ENCODE peak calls at places on chromosomes 1 and 21, in eight cellular contexts. One of them, this sample, is unnamed.

GRCh38 chr1:18278953-18279712 is 171.5 kb downstream of the IGSF21 start:
- DNase-seq in HFF-Myc: no peak
- DNase-seq in neural crest cell: no peak
- DNase-seq in foreskin keratinocyte: no peak
- DNase-seq in fibroblast of the aortic adventitia: no peak
- DNase-seq in PC-3: no peak
- DNase-seq in uterus: no peak
- DNase-seq in GM13976: no peak
- DNase-seq in this sample: no peak

GRCh38 chr1:8330271-8331125 is 12.6 kb downstream of the SLC45A1 start:
- DNase-seq in neural crest cell: no peak
- DNase-seq in HFF-Myc: no peak
- DNase-seq in PC-3: no peak
- DNase-seq in GM13976: no peak
- DNase-seq in fibroblast of the aortic adventitia: no peak
- DNase-seq in uterus: no peak
- DNase-seq in foreskin keratinocyte: no peak
- DNase-seq in this sample: no peak

GRCh38 chr1:209235170-209235569 is 348.3 kb upstream of the CAMK1G start:
- DNase-seq in PC-3: no peak
- DNase-seq in fibroblast of the aortic adventitia: no peak
- DNase-seq in HFF-Myc: no peak
- DNase-seq in GM13976: no peak
- DNase-seq in uterus: no peak
- DNase-seq in neural crest cell: no peak
- DNase-seq in foreskin keratinocyte: no peak
- DNase-seq in this sample: no peak

GRCh38 chr1:52059326-52059725 is 3.2 kb downstream of the BTF3L4 start:
- DNase-seq in uterus: no peak
- DNase-seq in GM13976: no peak
- DNase-seq in foreskin keratinocyte: peak
- DNase-seq in neural crest cell: no peak
- DNase-seq in HFF-Myc: no peak
- DNase-seq in fibroblast of the aortic adventitia: peak
- DNase-seq in PC-3: peak
- DNase-seq in this sample: no peak

GRCh38 chr1:180275726-180276125 is 45.7 kb downstream of the LHX4 start:
- DNase-seq in fibroblast of the aortic adventitia: no peak
- DNase-seq in GM13976: no peak
- DNase-seq in PC-3: no peak
- DNase-seq in foreskin keratinocyte: no peak
- DNase-seq in uterus: no peak
- DNase-seq in neural crest cell: no peak
- DNase-seq in HFF-Myc: no peak
- DNase-seq in this sample: no peak

GRCh38 chr1:219294251-219294650 is 120.6 kb downstream of the LYPLAL1 start:
- DNase-seq in GM13976: no peak
- DNase-seq in PC-3: no peak
- DNase-seq in HFF-Myc: no peak
- DNase-seq in foreskin keratinocyte: no peak
- DNase-seq in fibroblast of the aortic adventitia: peak
- DNase-seq in uterus: no peak
- DNase-seq in neural crest cell: no peak
- DNase-seq in this sample: no peak

GRCh38 chr1:169487561-169487960 is 1.8 kb upstream of the SLC19A2 start:
- DNase-seq in fibroblast of the aortic adventitia: no peak
- DNase-seq in HFF-Myc: no peak
- DNase-seq in PC-3: peak
- DNase-seq in neural crest cell: no peak
- DNase-seq in GM13976: no peak
- DNase-seq in foreskin keratinocyte: no peak
- DNase-seq in uterus: no peak
- DNase-seq in this sample: no peak

GRCh38 chr1:72282271-72282656 is at the start of gene NEGR1:
- DNase-seq in neural crest cell: peak
- DNase-seq in GM13976: no peak
- DNase-seq in HFF-Myc: no peak
- DNase-seq in fibroblast of the aortic adventitia: peak
- DNase-seq in uterus: peak
- DNase-seq in foreskin keratinocyte: peak
- DNase-seq in PC-3: peak
- DNase-seq in this sample: peak

GRCh38 chr21:46091631-46092025 is 6.3 kb upstream of the COL6A2 start:
- DNase-seq in uterus: no peak
- DNase-seq in PC-3: no peak
- DNase-seq in neural crest cell: no peak
- DNase-seq in GM13976: no peak
- DNase-seq in HFF-Myc: no peak
- DNase-seq in fibroblast of the aortic adventitia: no peak
- DNase-seq in foreskin keratinocyte: no peak
- DNase-seq in this sample: no peak

GRCh38 chr1:24771574-24771973 is 26.3 kb downstream of the CLIC4 start:
- DNase-seq in neural crest cell: no peak
- DNase-seq in PC-3: no peak
- DNase-seq in GM13976: no peak
- DNase-seq in foreskin keratinocyte: no peak
- DNase-seq in fibroblast of the aortic adventitia: no peak
- DNase-seq in HFF-Myc: no peak
- DNase-seq in uterus: no peak
- DNase-seq in this sample: no peak

GRCh38 chr1:8047686-8048522 is 21.8 kb upstream of the ERRFI1 start:
- DNase-seq in fibroblast of the aortic adventitia: peak
- DNase-seq in GM13976: no peak
- DNase-seq in neural crest cell: no peak
- DNase-seq in uterus: no peak
- DNase-seq in HFF-Myc: peak
- DNase-seq in PC-3: peak
- DNase-seq in foreskin keratinocyte: peak
- DNase-seq in this sample: no peak

GRCh38 chr1:185363205-185363604 is 46.2 kb upstream of the IVNS1ABP start:
- DNase-seq in uterus: no peak
- DNase-seq in neural crest cell: no peak
- DNase-seq in fibroblast of the aortic adventitia: no peak
- DNase-seq in GM13976: no peak
- DNase-seq in HFF-Myc: no peak
- DNase-seq in PC-3: no peak
- DNase-seq in foreskin keratinocyte: no peak
- DNase-seq in this sample: no peak

GRCh38 chr1:228471154-228471761 is 15.9 kb upstream of the RNF187 start:
- DNase-seq in fibroblast of the aortic adventitia: no peak
- DNase-seq in uterus: no peak
- DNase-seq in HFF-Myc: no peak
- DNase-seq in PC-3: no peak
- DNase-seq in GM13976: no peak
- DNase-seq in foreskin keratinocyte: no peak
- DNase-seq in neural crest cell: no peak
- DNase-seq in this sample: no peak

GRCh38 chr1:86508583-86508969 is 38.3 kb upstream of the CLCA4 start:
- DNase-seq in HFF-Myc: no peak
- DNase-seq in fibroblast of the aortic adventitia: peak
- DNase-seq in foreskin keratinocyte: no peak
- DNase-seq in PC-3: no peak
- DNase-seq in GM13976: no peak
- DNase-seq in uterus: no peak
- DNase-seq in neural crest cell: no peak
- DNase-seq in this sample: no peak

GRCh38 chr1:67752306-67752705 is 67.3 kb downstream of the GADD45A start:
- DNase-seq in HFF-Myc: no peak
- DNase-seq in PC-3: no peak
- DNase-seq in GM13976: no peak
- DNase-seq in foreskin keratinocyte: peak
- DNase-seq in uterus: no peak
- DNase-seq in fibroblast of the aortic adventitia: no peak
- DNase-seq in neural crest cell: no peak
- DNase-seq in this sample: no peak

GRCh38 chr1:234929369-234929768 is 199.3 kb downstream of the TOMM20 start:
- DNase-seq in foreskin keratinocyte: no peak
- DNase-seq in uterus: no peak
- DNase-seq in neural crest cell: no peak
- DNase-seq in PC-3: no peak
- DNase-seq in HFF-Myc: no peak
- DNase-seq in GM13976: no peak
- DNase-seq in fibroblast of the aortic adventitia: no peak
- DNase-seq in this sample: no peak

GRCh38 chr21:34889287-34889536 is 159.9 kb downstream of the RUNX1 start:
- DNase-seq in GM13976: no peak
- DNase-seq in uterus: peak
- DNase-seq in fibroblast of the aortic adventitia: peak
- DNase-seq in PC-3: peak
- DNase-seq in foreskin keratinocyte: peak
- DNase-seq in HFF-Myc: no peak
- DNase-seq in neural crest cell: peak
- DNase-seq in this sample: peak

GRCh38 chr1:32780628-32781267 is 36.4 kb downstream of the YARS1 start:
- DNase-seq in HFF-Myc: no peak
- DNase-seq in uterus: no peak
- DNase-seq in PC-3: peak
- DNase-seq in neural crest cell: no peak
- DNase-seq in foreskin keratinocyte: peak
- DNase-seq in GM13976: no peak
- DNase-seq in fibroblast of the aortic adventitia: no peak
- DNase-seq in this sample: no peak

GRCh38 chr1:117760069-117760468 is 154.2 kb downstream of the TENT5C start:
- DNase-seq in uterus: no peak
- DNase-seq in fibroblast of the aortic adventitia: no peak
- DNase-seq in PC-3: no peak
- DNase-seq in neural crest cell: no peak
- DNase-seq in HFF-Myc: no peak
- DNase-seq in GM13976: peak
- DNase-seq in foreskin keratinocyte: no peak
- DNase-seq in this sample: no peak

GRCh38 chr1:215488850-215489249 is 78.3 kb upstream of the KCTD3 start:
- DNase-seq in PC-3: peak
- DNase-seq in fibroblast of the aortic adventitia: no peak
- DNase-seq in uterus: no peak
- DNase-seq in GM13976: no peak
- DNase-seq in HFF-Myc: no peak
- DNase-seq in neural crest cell: no peak
- DNase-seq in foreskin keratinocyte: no peak
- DNase-seq in this sample: no peak

GRCh38 chr1:84366786-84367185 is 31.5 kb upstream of the DNASE2B start:
- DNase-seq in foreskin keratinocyte: no peak
- DNase-seq in neural crest cell: no peak
- DNase-seq in GM13976: no peak
- DNase-seq in PC-3: no peak
- DNase-seq in HFF-Myc: no peak
- DNase-seq in uterus: no peak
- DNase-seq in fibroblast of the aortic adventitia: peak
- DNase-seq in this sample: no peak

DNA sequence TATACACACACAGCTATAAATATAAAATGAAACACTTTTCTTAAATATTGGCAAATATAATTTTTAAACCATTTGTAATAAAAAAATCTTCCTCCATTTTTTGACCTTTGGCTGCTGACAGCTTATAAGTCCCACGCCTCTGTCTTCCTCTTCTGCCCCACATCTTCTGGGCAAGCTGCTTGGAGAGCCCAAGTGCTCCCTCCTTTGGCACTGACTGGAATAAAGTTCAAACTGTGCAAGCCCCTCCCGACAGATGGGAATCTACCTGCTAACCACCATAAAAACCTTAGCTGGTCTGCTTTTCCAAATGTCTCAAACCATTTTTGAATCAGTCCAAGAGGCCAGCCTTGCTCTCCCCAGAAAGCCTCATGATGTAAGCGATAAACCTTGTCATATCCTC is 99.7 kb downstream of the SNX7 start:
- DNase-seq in foreskin keratinocyte: no peak
- DNase-seq in HFF-Myc: no peak
- DNase-seq in GM13976: no peak
- DNase-seq in uterus: no peak
- DNase-seq in PC-3: peak
- DNase-seq in neural crest cell: no peak
- DNase-seq in fibroblast of the aortic adventitia: no peak
- DNase-seq in this sample: no peak
- TF ChIP-seq CTCF in foreskin keratinocyte: peak
- TF ChIP-seq CTCF in HFF-Myc: no peak
- TF ChIP-seq CTCF in GM13976: no peak
- TF ChIP-seq CTCF in uterus: no peak
- TF ChIP-seq CTCF in PC-3: peak
- TF ChIP-seq CTCF in neural crest cell: peak
- TF ChIP-seq CTCF in fibroblast of the aortic adventitia: no peak
- TF ChIP-seq CTCF in this sample: no peak

DNA sequence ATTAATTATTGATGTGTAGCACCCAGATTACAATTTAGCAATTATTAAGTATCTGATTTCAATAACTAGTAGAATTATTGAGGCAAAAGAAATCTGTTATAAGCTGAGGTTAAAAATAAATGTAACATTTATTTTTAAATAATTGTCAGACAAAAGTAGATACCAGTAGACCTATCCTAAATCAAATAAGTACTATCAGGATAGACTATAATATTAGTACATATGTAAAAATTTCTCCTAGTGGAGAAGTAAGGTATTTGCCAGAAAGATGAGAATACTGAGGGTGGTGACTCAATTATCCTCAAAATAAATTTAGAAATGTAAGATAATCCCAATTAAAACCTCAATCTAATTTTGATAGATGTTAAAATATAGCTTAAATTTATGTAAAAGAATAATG is 377.8 kb upstream of the CHRM3 start:
- DNase-seq in uterus: no peak
- DNase-seq in foreskin keratinocyte: no peak
- DNase-seq in PC-3: peak
- DNase-seq in fibroblast of the aortic adventitia: no peak
- DNase-seq in GM13976: no peak
- DNase-seq in neural crest cell: no peak
- DNase-seq in HFF-Myc: no peak
- DNase-seq in this sample: no peak
- TF ChIP-seq CTCF in uterus: no peak
- TF ChIP-seq CTCF in foreskin keratinocyte: peak
- TF ChIP-seq CTCF in PC-3: peak
- TF ChIP-seq CTCF in fibroblast of the aortic adventitia: no peak
- TF ChIP-seq CTCF in GM13976: no peak
- TF ChIP-seq CTCF in neural crest cell: peak
- TF ChIP-seq CTCF in HFF-Myc: no peak
- TF ChIP-seq CTCF in this sample: no peak

GRCh38 chr1:194870860-194871259 is 1684.4 kb upstream of the B3GALT2 start:
- DNase-seq in neural crest cell: no peak
- DNase-seq in HFF-Myc: no peak
- DNase-seq in GM13976: no peak
- DNase-seq in fibroblast of the aortic adventitia: no peak
- DNase-seq in PC-3: no peak
- DNase-seq in uterus: no peak
- DNase-seq in foreskin keratinocyte: no peak
- DNase-seq in this sample: no peak
- TF ChIP-seq CTCF in neural crest cell: no peak
- TF ChIP-seq CTCF in HFF-Myc: no peak
- TF ChIP-seq CTCF in GM13976: no peak
- TF ChIP-seq CTCF in fibroblast of the aortic adventitia: no peak
- TF ChIP-seq CTCF in PC-3: peak
- TF ChIP-seq CTCF in uterus: no peak
- TF ChIP-seq CTCF in foreskin keratinocyte: peak
- TF ChIP-seq CTCF in this sample: no peak

DNA sequence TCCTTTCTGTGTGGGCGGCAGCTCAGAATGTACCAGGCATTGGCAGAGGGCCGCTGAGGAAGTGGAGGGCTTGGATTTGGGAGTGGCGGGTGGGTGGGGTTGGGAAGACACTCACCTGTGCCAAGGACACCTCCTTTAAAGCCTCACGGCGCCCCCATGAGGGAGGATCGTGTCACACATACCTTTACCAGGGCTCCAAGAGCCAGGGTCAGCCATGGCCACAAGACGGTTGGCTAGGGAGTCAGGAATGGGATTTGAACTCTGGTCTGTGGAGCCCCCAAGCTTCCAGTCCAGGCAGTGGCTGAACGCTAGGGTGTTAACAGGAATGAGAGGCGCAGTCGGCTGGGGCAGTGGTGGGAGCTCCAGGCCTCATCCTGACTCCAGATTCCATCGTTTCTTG is 4.6 kb downstream of the NBL1 start:
- DNase-seq in PC-3: peak
- DNase-seq in foreskin keratinocyte: no peak
- DNase-seq in GM13976: no peak
- DNase-seq in uterus: no peak
- DNase-seq in neural crest cell: no peak
- DNase-seq in HFF-Myc: no peak
- DNase-seq in fibroblast of the aortic adventitia: peak
- DNase-seq in this sample: no peak
- TF ChIP-seq CTCF in PC-3: no peak
- TF ChIP-seq CTCF in foreskin keratinocyte: peak
- TF ChIP-seq CTCF in GM13976: no peak
- TF ChIP-seq CTCF in uterus: peak
- TF ChIP-seq CTCF in neural crest cell: no peak
- TF ChIP-seq CTCF in HFF-Myc: peak
- TF ChIP-seq CTCF in fibroblast of the aortic adventitia: peak
- TF ChIP-seq CTCF in this sample: no peak